ENCODE peak calls at places on chromosomes 13 and 19, in seven cellular contexts. L is heart right ventricle, F is suprapubic skin, Z is OCI-LY7, C is brain microvascular endothelial cell, Q is fibroblast of lung, B is PC-3. E is an unnamed sample.

GRCh38 chr13:27295096-27295495 is 24.5 kb downstream of the RASL11A start:
- DNase-seq in B (peak), L (no peak), F (no peak), Z (no peak), Q (no peak), C (no peak), E (no peak)

GRCh38 chr13:49667773-49668172 is 23.5 kb downstream of the EBPL start:
- DNase-seq in F (no peak), Q (no peak), L (no peak), B (peak), Z (no peak), C (peak), E (no peak)

GRCh38 chr19:45569619-45570421 is 14.8 kb downstream of the OPA3 start:
- DNase-seq in F (no peak), C (no peak), B (peak), Z (peak), L (peak), Q (peak), E (no peak)

GRCh38 chr13:67298297-67298696 is 68.2 kb upstream of the PCDH9 start:
- DNase-seq in Z (no peak), L (no peak), F (no peak), Q (peak), B (no peak), C (no peak), E (no peak)

GRCh38 chr13:51739403-51740112 is 64.4 kb downstream of the DHRS12 start:
- DNase-seq in Q (no peak), B (no peak), Z (no peak), L (no peak), C (no peak), F (no peak), E (no peak)

GRCh38 chr13:48304132-48304876 is 753 bp downstream of the RB1 start:
- DNase-seq in Z (peak), L (peak), Q (peak), C (peak), F (no peak), B (peak), E (no peak)

GRCh38 chr13:30038884-30039283 is 188.5 kb upstream of the UBL3 start:
- DNase-seq in Q (no peak), F (no peak), C (no peak), L (no peak), Z (no peak), B (no peak), E (no peak)

GRCh38 chr13:42990147-42990990 is 1.7 kb downstream of the EPSTI1 start:
- DNase-seq in B (no peak), C (peak), L (no peak), Z (no peak), F (no peak), Q (peak), E (no peak)

GRCh38 chr13:99258210-99258860 is at the start of gene GPR18:
- DNase-seq in Q (peak), F (no peak), C (no peak), B (no peak), Z (peak), L (no peak), E (no peak)

GRCh38 chr13:32824671-32825070 is 191.6 kb upstream of the KL start:
- DNase-seq in Q (peak), L (no peak), Z (no peak), B (peak), F (no peak), C (peak), E (no peak)

GRCh38 chr13:79128158-79128557 is 277.9 kb downstream of the RBM26 start:
- DNase-seq in Q (peak), L (no peak), F (no peak), B (peak), Z (no peak), C (peak), E (no peak)

GRCh38 chr19:52646571-52647222 is 8.5 kb upstream of the ZNF83 start:
- DNase-seq in B (no peak), C (no peak), Q (peak), Z (peak), F (no peak), L (no peak), E (no peak)

GRCh38 chr19:35995655-35995993 is 636 bp downstream of the SDHAF1 start:
- DNase-seq in Z (peak), F (no peak), B (peak), Q (peak), L (peak), C (no peak), E (no peak)

GRCh38 chr13:31038834-31039552 is 106.5 kb downstream of the TEX26 start:
- DNase-seq in B (peak), L (no peak), Q (peak), C (peak), F (no peak), Z (peak), E (peak)

GRCh38 chr13:88802886-88803285 is 1131.7 kb downstream of the SLITRK5 start:
- DNase-seq in C (no peak), L (no peak), F (no peak), Z (no peak), B (peak), Q (peak), E (no peak)

GRCh38 chr19:35066691-35067563 is 25.4 kb downstream of the HPN start:
- DNase-seq in L (peak), F (peak), C (peak), Z (peak), B (peak), Q (peak), E (peak)

GRCh38 chr19:50686310-50687032 is 33.1 kb downstream of the SHANK1 start:
- DNase-seq in Q (no peak), Z (no peak), B (no peak), L (no peak), C (no peak), F (no peak), E (no peak)

GRCh38 chr19:57558525-57558924 is 1.1 kb downstream of the ZNF550 start:
- DNase-seq in C (peak), Q (peak), B (peak), L (no peak), F (no peak), Z (no peak), E (no peak)

GRCh38 chr19:31500540-31500830 is 151.2 kb upstream of the TSHZ3 start:
- DNase-seq in B (no peak), L (no peak), Z (no peak), C (no peak), Q (no peak), F (peak), E (no peak)

GRCh38 chr13:39451301-39451700 is 151.7 kb downstream of the LHFPL6 start:
- DNase-seq in L (peak), F (no peak), Q (peak), Z (peak), C (no peak), B (no peak), E (no peak)

GRCh38 chr19:55391191-55391670 is 5.5 kb downstream of the RPL28 start:
- DNase-seq in B (no peak), L (no peak), C (no peak), Q (no peak), Z (no peak), F (no peak), E (no peak)

GRCh38 chr19:39390460-39390758 is 497 bp downstream of the PAF1 start:
- DNase-seq in B (peak), F (no peak), L (peak), Q (peak), C (no peak), Z (no peak), E (no peak)

GRCh38 chr19:53485046-53486004 is 17.8 kb downstream of the ZNF813 start:
- DNase-seq in B (no peak), F (no peak), L (no peak), Z (no peak), Q (no peak), C (no peak), E (no peak)

GRCh38 chr13:72514141-72514540 is 213.3 kb downstream of the MZT1 start:
- DNase-seq in C (peak), Q (peak), B (no peak), F (no peak), L (no peak), Z (no peak), E (no peak)

GRCh38 chr13:112693831-112694497 is 4.1 kb downstream of the ATP11A start:
- DNase-seq in F (no peak), Q (peak), Z (no peak), L (peak), C (peak), B (peak), E (peak)

GRCh38 chr19:7545904-7546303 is 10.4 kb downstream of the PNPLA6 start:
- DNase-seq in L (no peak), B (no peak), F (no peak), C (no peak), Z (no peak), Q (no peak), E (no peak)

GRCh38 chr19:31659897-31660210 is 310.6 kb upstream of the TSHZ3 start:
- DNase-seq in Z (no peak), B (no peak), C (no peak), Q (no peak), F (no peak), L (no peak), E (no peak)

GRCh38 chr13:75637101-75637774 is 1.1 kb downstream of the LMO7 start:
- DNase-seq in Z (no peak), Q (peak), F (no peak), C (no peak), B (no peak), L (no peak), E (no peak)

GRCh38 chr13:84192125-84192524 is 309.9 kb upstream of the SLITRK1 start:
- DNase-seq in L (no peak), C (peak), F (no peak), Q (peak), B (peak), Z (no peak), E (no peak)

GRCh38 chr19:16376649-16377048 is 52.0 kb downstream of the KLF2 start:
- DNase-seq in B (peak), Q (no peak), L (no peak), C (no peak), F (no peak), Z (peak), E (no peak)

GRCh38 chr13:98771838-98772611 is 19.6 kb upstream of the SLC15A1 start:
- DNase-seq in B (no peak), L (no peak), Z (no peak), F (no peak), Q (no peak), C (no peak), E (no peak)

GRCh38 chr13:80361298-80361697 is 20.4 kb upstream of the SPRY2 start:
- DNase-seq in B (no peak), C (no peak), Q (no peak), F (no peak), L (no peak), Z (no peak), E (no peak)

GRCh38 chr13:80361883-80362327 is 21.0 kb upstream of the SPRY2 start:
- DNase-seq in B (peak), C (peak), Q (no peak), L (no peak), Z (peak), F (no peak), E (no peak)

GRCh38 chr13:80367473-80367872 is 26.5 kb upstream of the SPRY2 start:
- DNase-seq in Q (no peak), B (no peak), L (no peak), F (no peak), Z (no peak), C (no peak), E (no peak)

GRCh38 chr13:80362488-80362887 is 21.6 kb upstream of the SPRY2 start:
- DNase-seq in B (no peak), Q (no peak), L (no peak), F (no peak), Z (no peak), C (no peak), E (no peak)

DNA sequence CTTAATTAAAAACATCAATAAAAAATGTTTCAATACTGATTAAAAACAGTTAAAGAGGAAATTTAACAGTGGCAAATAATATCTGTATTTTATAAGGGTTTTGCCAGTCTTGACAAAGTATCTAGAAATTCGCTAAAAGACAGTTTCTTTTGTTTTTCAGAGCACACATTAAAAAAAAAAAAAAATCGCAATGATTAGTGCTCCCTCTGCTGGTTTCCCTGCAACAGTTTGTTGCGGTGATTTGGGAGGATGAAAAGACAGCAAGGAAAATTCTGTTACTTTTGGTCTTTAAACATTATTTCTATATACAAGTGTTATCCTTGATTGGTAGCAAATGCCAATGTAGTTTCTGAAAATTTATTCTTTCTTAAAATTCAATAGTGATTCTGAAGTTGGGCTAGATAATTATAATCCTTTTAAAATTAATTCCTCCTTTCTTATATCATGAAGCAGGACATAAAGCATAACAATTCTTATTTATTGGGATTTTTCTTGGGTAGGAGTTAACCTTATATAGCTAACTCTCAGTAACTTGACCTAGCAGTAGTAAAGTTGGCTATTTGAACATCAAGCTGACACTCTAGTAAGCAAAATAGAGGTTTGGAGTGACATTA is 23.1 kb upstream of the SPRY2 start:
- DNase-seq in B (peak), F (no peak), C (no peak), Q (peak), Z (peak), L (no peak), E (no peak)
- H3K4me3 ChIP-seq in B (peak), F (no peak), C (no peak), Q (no peak), Z (no peak), L (peak), E (peak)

DNA sequence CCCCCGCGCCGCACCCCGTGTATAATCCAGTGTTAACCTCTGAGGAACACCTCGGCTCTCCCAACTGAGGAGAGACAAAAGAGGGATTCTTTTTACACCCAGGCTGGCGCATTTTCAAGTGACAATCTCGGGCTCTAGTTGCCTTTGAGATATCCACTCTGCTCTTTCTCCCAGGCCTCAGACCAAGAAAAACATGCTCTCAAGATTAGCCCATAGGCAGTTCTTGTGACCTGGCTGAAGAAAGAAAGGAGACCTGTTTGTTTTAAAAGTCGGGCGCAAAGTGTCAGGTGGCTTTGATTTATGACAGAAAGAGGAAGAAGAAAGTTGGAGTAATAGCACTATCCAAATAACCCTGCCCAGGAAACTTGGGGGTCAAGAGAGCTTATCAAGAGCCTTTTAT is 27.3 kb downstream of the SHISA2 start:
- DNase-seq in L (no peak), C (peak), F (no peak), B (no peak), Q (no peak), Z (no peak), E (no peak)
- H3K27ac ChIP-seq in L (no peak), C (no peak), F (no peak), B (no peak), Q (no peak), Z (no peak), E (no peak)

GRCh38 chr13:101545521-101545920 is 93.0 kb downstream of the ITGBL1 start:
- DNase-seq in Q (peak), L (no peak), B (peak), Z (no peak), F (no peak), C (peak), E (no peak)
- TF ChIP-seq CTCF in Q (peak), L (peak), B (peak), Z (no peak), F (no peak), C (peak), E (no peak)

DNA sequence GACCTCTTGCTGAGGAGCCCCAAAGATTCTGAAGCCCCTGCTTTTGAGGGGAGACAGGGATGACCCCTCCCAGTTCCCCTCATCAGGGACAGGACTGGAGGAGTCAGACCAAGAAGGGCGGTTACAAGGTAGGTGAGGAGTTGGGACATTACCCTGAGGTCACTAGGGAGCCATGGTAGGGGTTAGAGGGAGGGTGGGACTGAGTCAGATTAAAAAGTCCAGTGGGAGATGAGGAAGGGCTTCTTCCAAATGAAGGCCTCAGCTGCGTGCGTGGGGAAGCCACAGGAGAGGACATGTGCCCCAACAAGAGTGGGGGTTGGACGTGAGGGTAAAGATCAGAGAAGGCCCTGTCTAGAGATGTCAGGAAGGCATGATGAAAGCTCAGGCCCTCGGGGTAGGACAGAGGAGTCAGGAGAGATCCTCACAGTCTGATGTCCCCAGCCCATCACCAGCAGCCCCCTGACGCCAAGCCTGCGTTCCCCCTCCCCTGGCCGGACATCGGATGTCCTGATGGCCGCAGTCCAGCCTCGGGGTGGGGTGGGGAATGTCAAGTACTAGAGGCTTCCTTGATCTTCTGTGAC is 6.4 kb upstream of the MFSD12 start:
- DNase-seq in C (no peak), L (no peak), B (no peak), F (no peak), Z (no peak), Q (no peak), E (no peak)
- H3K4me3 ChIP-seq in C (no peak), L (no peak), B (no peak), F (no peak), Z (no peak), Q (no peak), E (no peak)

GRCh38 chr13:111282425-111282824 is 38.0 kb upstream of the TEX29 start:
- DNase-seq in B (no peak), F (no peak), C (no peak), L (no peak), Z (no peak), Q (no peak), E (no peak)
- H3K27ac ChIP-seq in B (no peak), F (peak), C (peak), L (peak), Z (no peak), Q (peak), E (peak)